ENCODE peak calls at places on chromosome 1, in eight cellular contexts. K, F, W, H, N, Y, C and I are unnamed samples.

GRCh38 chr1:79040424-79041089 is 34.0 kb upstream of the ADGRL4 start:
- DNase-seq in K (no peak), F (no peak), W (no peak), H (no peak), N (no peak), Y (peak), C (no peak), I (no peak)

GRCh38 chr1:110309768-110310167 is 29.4 kb upstream of the RBM15 start:
- DNase-seq in K (no peak), F (no peak), W (no peak), H (no peak), N (no peak), Y (peak), C (no peak), I (peak)

GRCh38 chr1:167491586-167492408 is 26.5 kb downstream of the CD247 start:
- DNase-seq in K (no peak), F (no peak), W (no peak), H (no peak), N (no peak), Y (no peak), C (no peak), I (no peak)

GRCh38 chr1:17315542-17316130 is 7.6 kb downstream of the PADI4 start:
- DNase-seq in K (no peak), F (peak), W (no peak), H (no peak), N (no peak), Y (no peak), C (no peak), I (no peak)

GRCh38 chr1:71494163-71494562 is 413.3 kb upstream of the ZRANB2 start:
- DNase-seq in K (no peak), F (no peak), W (no peak), H (no peak), N (no peak), Y (peak), C (no peak), I (peak)

GRCh38 chr1:150397392-150398032 is 33.6 kb downstream of the RPRD2 start:
- DNase-seq in K (no peak), F (no peak), W (no peak), H (no peak), N (no peak), Y (no peak), C (no peak), I (no peak)

GRCh38 chr1:30525980-30526651 is 197.3 kb downstream of the MATN1 start:
- DNase-seq in K (no peak), F (peak), W (peak), H (peak), N (no peak), Y (peak), C (no peak), I (peak)

GRCh38 chr1:40094481-40095110 is 2.5 kb downstream of the PPT1 start:
- DNase-seq in K (no peak), F (no peak), W (no peak), H (no peak), N (no peak), Y (no peak), C (no peak), I (no peak)

DNA sequence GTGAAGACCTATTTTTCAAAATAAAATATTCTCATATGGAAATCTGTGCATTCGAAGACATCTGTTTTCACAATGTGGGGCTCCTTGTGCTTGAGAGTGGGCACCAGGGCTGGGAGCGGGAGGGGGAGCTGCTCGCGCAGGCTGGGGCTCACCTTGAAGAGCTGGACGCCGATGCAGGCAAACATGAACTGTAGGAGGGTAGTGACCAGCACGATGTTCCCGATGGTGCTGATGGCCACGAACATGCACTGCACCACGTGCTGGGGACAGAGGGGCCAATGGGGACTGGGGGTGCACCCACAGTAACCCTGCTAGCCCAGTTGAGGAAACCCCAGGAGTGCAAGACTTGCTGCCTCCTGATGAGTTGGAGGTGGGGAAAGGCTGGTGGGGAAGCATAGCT is 42.2 kb upstream of the KIF21B start:
- DNase-seq in K (no peak), F (no peak), W (no peak), H (no peak), N (no peak), Y (no peak), C (no peak), I (no peak)
- TF ChIP-seq CTCF in K (no peak), F (no peak), W (no peak), H (no peak), N (no peak), Y (no peak), C (no peak), I (no peak)

DNA sequence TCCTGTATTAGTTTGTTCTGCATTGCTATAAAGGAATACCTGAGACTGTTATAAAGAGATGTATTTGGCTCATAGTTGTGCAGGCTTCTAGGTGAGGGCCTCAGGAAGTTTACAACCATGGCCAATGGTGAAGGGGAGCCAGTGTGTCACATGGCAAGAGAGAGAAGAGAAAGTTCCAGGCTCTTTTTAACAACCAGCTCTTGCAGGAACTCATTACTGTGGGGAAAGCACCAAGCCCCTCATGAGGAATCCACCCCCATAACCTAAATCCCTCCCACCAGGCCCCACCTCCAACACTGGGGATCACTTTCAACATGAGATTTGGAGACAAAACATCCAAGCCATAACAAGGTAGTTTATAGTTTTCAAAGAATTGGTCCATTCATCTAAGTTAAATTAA is 5.0 kb upstream of the MEAF6 start:
- DNase-seq in K (no peak), F (no peak), W (no peak), H (no peak), N (no peak), Y (no peak), C (no peak), I (no peak)
- H3K4me3 ChIP-seq in K (peak), F (no peak), W (no peak), H (no peak), N (no peak), Y (no peak), C (no peak), I (no peak)

GRCh38 chr1:179816196-179816960 is 61.2 kb downstream of the TOR1AIP2 start:
- DNase-seq in K (no peak), F (peak), W (no peak), H (no peak), N (no peak), Y (no peak), C (no peak), I (no peak)
- TF ChIP-seq CTCF in K (no peak), F (no peak), W (no peak), H (no peak), N (no peak), Y (no peak), C (no peak), I (no peak)

GRCh38 chr1:195584870-195585624 is 1023.2 kb downstream of the KCNT2 start:
- DNase-seq in K (no peak), F (no peak), W (no peak), H (no peak), N (peak), Y (no peak), C (peak), I (peak)
- H3K4me3 ChIP-seq in K (no peak), F (no peak), W (no peak), H (no peak), N (no peak), Y (no peak), C (no peak), I (no peak)

GRCh38 chr1:87104945-87105344 is 190.5 kb downstream of the HS2ST1 start:
- DNase-seq in K (no peak), F (no peak), W (no peak), H (no peak), N (no peak), Y (no peak), C (no peak), I (peak)

GRCh38 chr1:87106158-87106557 is 191.7 kb downstream of the HS2ST1 start:
- DNase-seq in K (no peak), F (no peak), W (no peak), H (no peak), N (no peak), Y (no peak), C (no peak), I (no peak)

GRCh38 chr1:87109012-87109411 is 194.6 kb downstream of the HS2ST1 start:
- DNase-seq in K (no peak), F (no peak), W (no peak), H (no peak), N (no peak), Y (peak), C (no peak), I (no peak)

GRCh38 chr1:87106867-87107266 is 192.4 kb downstream of the HS2ST1 start:
- DNase-seq in K (no peak), F (no peak), W (no peak), H (no peak), N (no peak), Y (no peak), C (no peak), I (no peak)

GRCh38 chr1:87108228-87108627 is 193.8 kb downstream of the HS2ST1 start:
- DNase-seq in K (no peak), F (no peak), W (no peak), H (no peak), N (no peak), Y (no peak), C (no peak), I (no peak)
- TF ChIP-seq CTCF in K (no peak), F (no peak), W (no peak), H (no peak), N (no peak), Y (no peak), C (no peak), I (no peak)

GRCh38 chr1:18636762-18637552 is 6.3 kb downstream of the PAX7 start:
- DNase-seq in K (no peak), F (no peak), W (no peak), H (no peak), N (no peak), Y (no peak), C (no peak), I (no peak)
- H3K4me3 ChIP-seq in K (no peak), F (no peak), W (no peak), H (no peak), N (no peak), Y (no peak), C (no peak), I (no peak)

GRCh38 chr1:170927955-170928850 is 7.1 kb upstream of the MROH9 start:
- DNase-seq in K (no peak), F (no peak), W (no peak), H (no peak), N (no peak), Y (peak), C (no peak), I (peak)
- TF ChIP-seq CTCF in K (no peak), F (no peak), W (no peak), H (no peak), N (peak), Y (peak), C (no peak), I (peak)